ENCODE peak calls at places on chromosomes 3 and 15, in nine cellular contexts. Z is effector memory CD4-positive, alpha-beta T cell; C is neural progenitor cell; W is AG10803; Y is AG04449; H is CD4-positive, CD25-positive, alpha-beta regulatory T cell; X is adrenal gland; T is esophagus squamous epithelium; M is HepG2. U is an unnamed sample.
A peak's percentile ranks its signal among the peaks of the same experiment; 100 is the strongest.

GRCh38 chr3:138727371-138727770 is 107.4 kb downstream of the PIK3CB start:
- DNase-seq in M (no peak), X (no peak), T (no peak), Z (no peak), H (no peak), W (no peak), Y (no peak), C (no peak), U (no peak)

GRCh38 chr3:9770276-9770812 is 597 bp upstream of the CAMK1 start:
- DNase-seq in M (peak; percentile 74), T (no peak), H (no peak), Z (no peak), X (peak; percentile 98), W (peak; percentile 26), C (no peak), Y (no peak), U (no peak)

GRCh38 chr3:27678234-27678633 is 43.9 kb downstream of the EOMES start:
- DNase-seq in Z (no peak), T (no peak), X (no peak), C (no peak), Y (no peak), H (no peak), M (no peak), W (no peak), U (no peak)

GRCh38 chr3:108554233-108554632 is 35.0 kb downstream of the CIP2A start:
- DNase-seq in Y (no peak), C (no peak), X (no peak), Z (no peak), M (no peak), T (no peak), H (no peak), W (no peak), U (no peak)

GRCh38 chr3:37853691-37854413 is 7.8 kb upstream of the CTDSPL start:
- DNase-seq in C (no peak), Z (no peak), H (no peak), W (no peak), X (no peak), Y (no peak), T (no peak), M (no peak), U (no peak)

GRCh38 chr3:69239063-69239462 is 116.7 kb upstream of the LMOD3 start:
- DNase-seq in Z (no peak), M (no peak), W (no peak), X (no peak), Y (no peak), T (no peak), H (no peak), C (peak; percentile 24), U (no peak)

GRCh38 chr15:68561146-68561545 is 17.6 kb upstream of the CORO2B start:
- DNase-seq in Y (no peak), X (no peak), T (no peak), C (no peak), H (no peak), Z (no peak), M (no peak), W (no peak), U (no peak)

GRCh38 chr3:61617041-61617440 is 55.7 kb downstream of the PTPRG start:
- DNase-seq in C (no peak), M (no peak), X (no peak), H (no peak), W (peak; percentile 16), T (no peak), Z (no peak), Y (no peak), U (no peak)

GRCh38 chr15:58903232-58903631 is 30.2 kb downstream of the SLTM start:
- DNase-seq in H (no peak), X (no peak), C (no peak), Z (no peak), Y (peak; percentile 31), T (no peak), W (peak; percentile 11), M (no peak), U (no peak)

GRCh38 chr15:25176991-25177954 is 222.5 kb downstream of the SNRPN start:
- DNase-seq in T (no peak), X (peak; percentile 9), W (no peak), Y (no peak), Z (no peak), H (no peak), M (no peak), C (no peak), U (no peak)

GRCh38 chr3:44685128-44685800 is 27.2 kb upstream of the ZNF502 start:
- DNase-seq in X (peak; percentile 71), M (no peak), Z (no peak), T (no peak), W (peak; percentile 92), H (peak; percentile 5), C (peak; percentile 75), Y (peak; percentile 45), U (peak; percentile 9)

GRCh38 chr15:79283252-79284048 is 928 bp downstream of the ANKRD34C start:
- DNase-seq in M (no peak), W (peak; percentile 17), C (peak; percentile 92), H (no peak), Z (no peak), X (peak; percentile 38), T (no peak), Y (no peak), U (no peak)

GRCh38 chr3:101902041-101902440 is 52.7 kb downstream of the NFKBIZ start:
- DNase-seq in Z (no peak), M (no peak), X (no peak), Y (peak; percentile 90), T (no peak), C (no peak), H (no peak), W (peak; percentile 88), U (peak; percentile 57)

GRCh38 chr3:125671461-125672243 is 76.4 kb upstream of the OSBPL11 start:
- DNase-seq in T (no peak), W (no peak), C (no peak), Z (no peak), X (no peak), Y (no peak), H (no peak), M (no peak), U (no peak)

GRCh38 chr3:127652246-127652995 is 20.3 kb upstream of the ABTB1 start:
- DNase-seq in W (peak; percentile 45), M (peak; percentile 37), T (no peak), X (peak; percentile 69), Z (no peak), H (no peak), C (peak; percentile 82), Y (no peak), U (no peak)

DNA sequence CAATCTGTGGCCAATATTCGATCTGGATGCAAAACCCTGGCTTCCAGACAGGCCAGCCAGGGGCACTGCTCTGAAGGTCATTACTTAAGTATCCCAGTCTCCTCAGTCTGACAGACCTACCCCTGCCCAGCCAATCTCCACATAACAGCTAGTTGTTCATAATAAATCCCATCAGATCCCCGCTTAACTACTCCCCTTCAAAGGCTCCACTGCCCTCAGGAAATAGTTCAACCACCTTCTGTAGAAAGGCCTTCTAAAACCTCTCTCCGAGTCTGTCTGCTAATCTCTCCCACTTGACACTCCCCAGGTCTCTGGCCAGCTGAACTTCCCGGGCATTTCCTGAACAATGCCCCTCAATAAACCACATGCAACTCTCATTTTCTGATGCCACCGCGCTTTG is 6.1 kb downstream of the PRC1 start:
- DNase-seq in C (no peak), T (no peak), Z (no peak), X (no peak), Y (no peak), W (no peak), H (no peak), M (no peak), U (no peak)
- H3K4me3 ChIP-seq in C (no peak overlapping the region), T (no peak overlapping the region), Z (no peak overlapping the region), X (no peak overlapping the region), Y (no peak overlapping the region), W (no peak overlapping the region), H (peak overlapping the region; percentile 54), M (no peak overlapping the region), U (no peak overlapping the region)

GRCh38 chr3:185645596-185646381 is 59.7 kb downstream of the SENP2 start:
- DNase-seq in H (no peak), M (no peak), C (peak; percentile 48), X (no peak), W (no peak), Z (no peak), T (no peak), Y (no peak), U (no peak)
- H3K4me3 ChIP-seq in H (no peak overlapping the region), M (no peak overlapping the region), C (no peak overlapping the region), X (no peak overlapping the region), W (no peak overlapping the region), Z (no peak overlapping the region), T (no peak overlapping the region), Y (no peak overlapping the region), U (no peak overlapping the region)

GRCh38 chr3:71641669-71642068 is 58.1 kb upstream of the FOXP1 start:
- DNase-seq in Z (no peak), H (no peak), M (peak; percentile 33), C (no peak), T (no peak), X (no peak), Y (no peak), W (no peak), U (no peak)
- H3K4me3 ChIP-seq in Z (no peak overlapping the region), H (no peak overlapping the region), M (no peak overlapping the region), C (no peak overlapping the region), T (no peak overlapping the region), X (no peak overlapping the region), Y (no peak overlapping the region), W (no peak overlapping the region), U (no peak overlapping the region)

GRCh38 chr3:32147935-32148334 is 41.5 kb downstream of the GPD1L start:
- DNase-seq in Y (no peak), H (no peak), W (no peak), C (no peak), X (no peak), M (no peak), T (no peak), Z (no peak), U (no peak)

GRCh38 chr3:32146669-32147315 is 40.4 kb downstream of the GPD1L start:
- DNase-seq in X (no peak), H (no peak), T (no peak), M (no peak), Z (no peak), C (no peak), Y (no peak), W (no peak), U (no peak)

GRCh38 chr3:32147509-32147908 is 41.1 kb downstream of the GPD1L start:
- DNase-seq in M (no peak), Z (no peak), X (no peak), W (no peak), T (no peak), C (no peak), H (no peak), Y (no peak), U (no peak)

GRCh38 chr3:32143849-32144757 is 37.7 kb downstream of the GPD1L start:
- DNase-seq in C (peak; percentile 80), W (peak; percentile 92), X (peak; percentile 78), H (peak; percentile 32), T (no peak), M (peak; percentile 78), Z (no peak), Y (peak; percentile 95), U (peak; percentile 98)

GRCh38 chr3:32148356-32148755 is 41.9 kb downstream of the GPD1L start:
- DNase-seq in H (no peak), C (no peak), M (no peak), Y (no peak), X (no peak), T (no peak), Z (no peak), W (no peak), U (no peak)
- H3K4me3 ChIP-seq in H (no peak overlapping the region), C (no peak overlapping the region), M (no peak overlapping the region), Y (no peak overlapping the region), X (no peak overlapping the region), T (no peak overlapping the region), Z (no peak overlapping the region), W (no peak overlapping the region), U (no peak overlapping the region)

DNA sequence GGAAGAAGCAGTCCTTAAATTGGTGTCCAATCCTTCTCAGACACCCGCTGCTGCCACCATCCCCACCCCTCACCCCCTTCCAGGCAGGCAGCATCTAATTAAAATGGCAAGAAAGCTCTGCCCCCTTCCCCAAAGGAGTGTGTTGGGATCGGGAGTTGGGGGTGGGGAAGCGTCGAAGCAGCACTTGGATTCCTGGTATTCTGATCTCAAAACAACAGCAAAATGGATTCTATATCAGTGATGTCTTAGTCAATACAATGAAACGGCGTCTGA is 1.4 kb downstream of the TNIK start:
- DNase-seq in C (peak; percentile 48), Y (no peak), T (no peak), M (no peak), W (no peak), X (no peak), Z (no peak), H (peak; percentile 2), U (no peak)
- H3K4me3 ChIP-seq in C (peak overlapping the region; percentile 61), Y (peak overlapping the region; percentile 76), T (peak overlapping the region; percentile 76), M (peak overlapping the region; percentile 60), W (peak overlapping the region; percentile 83), X (no peak overlapping the region), Z (peak overlapping the region; percentile 84), H (peak overlapping the region; percentile 99), U (peak overlapping the region; percentile 62)